ENCODE peak calls at places on chromosomes 1 and 21, in nine cellular contexts. G is NCI-H526; U is caudate nucleus; J is left ventricle myocardium inferior; R is iPS-NIHi11; B is stimulated activated CD4-positive, alpha-beta T cell treated with anti-CD3 and anti-CD28 coated beads, Interleukin-12 subunit alpha, Interleukin-12 subunit beta, amount 100 ng/mL, for 4 hours; D is T-helper 17 cell; N is brain microvascular endothelial cell; S is NCI-H1694 treated with DMSO at 0.1 percent for 48 hours. T is an unnamed sample.

GRCh38 chr1:57017201-57017600 is 51.4 kb upstream of the C8B start:
- DNase-seq in G (no peak), U (no peak), J (no peak), R (no peak), B (no peak), D (no peak), N (no peak), S (no peak), T (peak)

GRCh38 chr1:169527461-169528213 is 41.9 kb upstream of the SLC19A2 start:
- DNase-seq in G (no peak), U (no peak), J (no peak), R (no peak), B (no peak), D (no peak), N (no peak), S (no peak), T (no peak)

GRCh38 chr1:8242498-8242897 is 75.4 kb upstream of the SLC45A1 start:
- DNase-seq in G (no peak), U (no peak), J (no peak), R (no peak), B (no peak), D (no peak), N (no peak), S (no peak), T (no peak)

GRCh38 chr1:25469177-25469576 is 38.5 kb downstream of the MACO1 start:
- DNase-seq in G (no peak), U (no peak), J (no peak), R (no peak), B (no peak), D (no peak), N (peak), S (no peak), T (no peak)

GRCh38 chr1:21124846-21125245 is 51.9 kb downstream of the EIF4G3 start:
- DNase-seq in G (no peak), U (no peak), J (no peak), R (no peak), B (no peak), D (no peak), N (no peak), S (no peak), T (no peak)

GRCh38 chr1:30675761-30676160 is 47.6 kb downstream of the MATN1 start:
- DNase-seq in G (no peak), U (no peak), J (no peak), R (no peak), B (no peak), D (no peak), N (no peak), S (no peak), T (no peak)

GRCh38 chr1:100400332-100400933 is 48.1 kb downstream of the CDC14A start:
- DNase-seq in G (no peak), U (no peak), J (peak), R (no peak), B (peak), D (peak), N (no peak), S (no peak), T (peak)

GRCh38 chr1:27448982-27449381 is 41.0 kb downstream of the WASF2 start:
- DNase-seq in G (no peak), U (no peak), J (no peak), R (no peak), B (no peak), D (no peak), N (no peak), S (no peak), T (no peak)

GRCh38 chr1:42380617-42381423 is at the start of gene RIMKLA:
- DNase-seq in G (peak), U (no peak), J (peak), R (peak), B (peak), D (peak), N (no peak), S (peak), T (peak)

GRCh38 chr1:156858555-156858956 is 361 bp downstream of the INSRR start:
- DNase-seq in G (no peak), U (no peak), J (peak), R (no peak), B (no peak), D (no peak), N (no peak), S (peak), T (no peak)

GRCh38 chr1:94383966-94384408 is 34.2 kb upstream of the ABCD3 start:
- DNase-seq in G (peak), U (no peak), J (no peak), R (no peak), B (no peak), D (no peak), N (peak), S (no peak), T (no peak)

GRCh38 chr21:43369124-43369523 is 57.8 kb downstream of the SIK1 start:
- DNase-seq in G (no peak), U (peak), J (no peak), R (no peak), B (no peak), D (no peak), N (peak), S (no peak), T (no peak)

GRCh38 chr1:116374340-116375164 is 1.5 kb downstream of the ATP1A1 start:
- DNase-seq in G (peak), U (no peak), J (no peak), R (no peak), B (no peak), D (no peak), N (no peak), S (no peak), T (no peak)

GRCh38 chr1:149848340-149848771 is 51.0 kb upstream of the BOLA1 start:
- DNase-seq in G (peak), U (no peak), J (no peak), R (no peak), B (no peak), D (no peak), N (no peak), S (no peak), T (no peak)

GRCh38 chr1:215052256-215052655 is 30.3 kb upstream of the KCNK2 start:
- DNase-seq in G (no peak), U (no peak), J (no peak), R (no peak), B (no peak), D (no peak), N (no peak), S (no peak), T (no peak)

GRCh38 chr1:28466226-28466778 is 39.5 kb upstream of the RCC1 start:
- DNase-seq in G (no peak), U (no peak), J (no peak), R (no peak), B (no peak), D (no peak), N (no peak), S (no peak), T (no peak)

GRCh38 chr21:25733859-25734653 is 648 bp downstream of the ATP5PF start:
- DNase-seq in G (peak), U (no peak), J (no peak), R (no peak), B (peak), D (no peak), N (peak), S (peak), T (no peak)

GRCh38 chr1:32142446-32143301 is 34.8 kb downstream of the KPNA6 start:
- DNase-seq in G (peak), U (no peak), J (peak), R (peak), B (no peak), D (no peak), N (peak), S (no peak), T (no peak)